ENCODE peak calls at places on chromosomes 12 and 14, in four cellular contexts. One of them, this sample, is unnamed.

GRCh38 chr14:33790996-33791395 is 159.9 kb downstream of the EGLN3 start:
- DNase-seq in SK-N-SH: no peak
- DNase-seq in GM12878: peak; percentile 2
- DNase-seq in A549: no peak
- DNase-seq in this sample: no peak

GRCh38 chr12:65306603-65307501 is 28.4 kb downstream of the MSRB3 start:
- DNase-seq in SK-N-SH: peak; percentile 57
- DNase-seq in GM12878: no peak
- DNase-seq in A549: peak; percentile 25
- DNase-seq in this sample: no peak

GRCh38 chr14:57352771-57353170 is 37.6 kb upstream of the NAA30 start:
- DNase-seq in SK-N-SH: no peak
- DNase-seq in GM12878: no peak
- DNase-seq in A549: no peak
- DNase-seq in this sample: no peak

GRCh38 chr14:85313801-85314207 is 216.1 kb upstream of the FLRT2 start:
- DNase-seq in SK-N-SH: no peak
- DNase-seq in GM12878: no peak
- DNase-seq in A549: no peak
- DNase-seq in this sample: no peak

GRCh38 chr14:82345149-82345548 is 811.5 kb upstream of the SEL1L start:
- DNase-seq in SK-N-SH: no peak
- DNase-seq in GM12878: no peak
- DNase-seq in A549: no peak
- DNase-seq in this sample: no peak

GRCh38 chr12:92968201-92968813 is 39.2 kb upstream of the EEA1 start:
- DNase-seq in SK-N-SH: no peak
- DNase-seq in GM12878: no peak
- DNase-seq in A549: no peak
- DNase-seq in this sample: no peak

GRCh38 chr12:89707992-89708792 is 446 bp downstream of the ATP2B1 start:
- DNase-seq in SK-N-SH: peak; percentile 56
- DNase-seq in GM12878: no peak
- DNase-seq in A549: peak; percentile 29
- DNase-seq in this sample: no peak

GRCh38 chr14:40229676-40230075 is 797.4 kb upstream of the FBXO33 start:
- DNase-seq in SK-N-SH: no peak
- DNase-seq in GM12878: no peak
- DNase-seq in A549: no peak
- DNase-seq in this sample: no peak

GRCh38 chr14:103749860-103750259 is 34.2 kb downstream of the ZFYVE21 start:
- DNase-seq in SK-N-SH: no peak
- DNase-seq in GM12878: no peak
- DNase-seq in A549: no peak
- DNase-seq in this sample: no peak

GRCh38 chr14:70904376-70904775 is 2.9 kb upstream of the PCNX1 start:
- DNase-seq in SK-N-SH: no peak
- DNase-seq in GM12878: no peak
- DNase-seq in A549: no peak
- DNase-seq in this sample: no peak

GRCh38 chr12:13203028-13203922 is 6.7 kb downstream of the EMP1 start:
- DNase-seq in SK-N-SH: peak; percentile 25
- DNase-seq in GM12878: no peak
- DNase-seq in A549: no peak
- DNase-seq in this sample: no peak

GRCh38 chr12:50119387-50119786 is 7.4 kb downstream of the COX14 start:
- DNase-seq in SK-N-SH: no peak
- DNase-seq in GM12878: no peak
- DNase-seq in A549: no peak
- DNase-seq in this sample: no peak

GRCh38 chr12:28780096-28780495 is 369.0 kb upstream of the FAR2 start:
- DNase-seq in SK-N-SH: no peak
- DNase-seq in GM12878: no peak
- DNase-seq in A549: peak; percentile 38
- DNase-seq in this sample: no peak

GRCh38 chr14:93533864-93534263 is 103.1 kb downstream of the UNC79 start:
- DNase-seq in SK-N-SH: no peak
- DNase-seq in GM12878: peak; percentile 47
- DNase-seq in A549: no peak
- DNase-seq in this sample: peak; percentile 8

GRCh38 chr12:70948236-70948975 is 27.9 kb upstream of the PTPRR start:
- DNase-seq in SK-N-SH: no peak
- DNase-seq in GM12878: no peak
- DNase-seq in A549: no peak
- DNase-seq in this sample: no peak

GRCh38 chr12:3190101-3190500 is 112.9 kb downstream of the TSPAN9 start:
- DNase-seq in SK-N-SH: peak; percentile 62
- DNase-seq in GM12878: no peak
- DNase-seq in A549: no peak
- DNase-seq in this sample: no peak

GRCh38 chr12:63994704-63995103 is 150.2 kb downstream of the SRGAP1 start:
- DNase-seq in SK-N-SH: peak; percentile 47
- DNase-seq in GM12878: no peak
- DNase-seq in A549: no peak
- DNase-seq in this sample: no peak

GRCh38 chr14:69713127-69713800 is 53.7 kb upstream of the SRSF5 start:
- DNase-seq in SK-N-SH: no peak
- DNase-seq in GM12878: no peak
- DNase-seq in A549: no peak
- DNase-seq in this sample: no peak

GRCh38 chr12:12376636-12377448 is 20.0 kb downstream of the BORCS5 start:
- DNase-seq in SK-N-SH: peak; percentile 66
- DNase-seq in GM12878: peak; percentile 55
- DNase-seq in A549: peak; percentile 75
- DNase-seq in this sample: peak; percentile 40

GRCh38 chr12:71771069-71771468 is 16.4 kb downstream of the RAB21 start:
- DNase-seq in SK-N-SH: no peak
- DNase-seq in GM12878: no peak
- DNase-seq in A549: no peak
- DNase-seq in this sample: no peak

GRCh38 chr12:119334459-119335170 is at the start of gene CCDC60:
- DNase-seq in SK-N-SH: no peak
- DNase-seq in GM12878: no peak
- DNase-seq in A549: no peak
- DNase-seq in this sample: no peak

GRCh38 chr12:131138638-131139362 is 185.1 kb downstream of the ADGRD1 start:
- DNase-seq in SK-N-SH: no peak
- DNase-seq in GM12878: no peak
- DNase-seq in A549: no peak
- DNase-seq in this sample: no peak

GRCh38 chr14:31961881-31962280 is 115.2 kb upstream of the ARHGAP5 start:
- DNase-seq in SK-N-SH: no peak
- DNase-seq in GM12878: no peak
- DNase-seq in A549: no peak
- DNase-seq in this sample: no peak

GRCh38 chr14:31208546-31209424 is 1.2 kb upstream of the HECTD1 start:
- DNase-seq in SK-N-SH: no peak
- DNase-seq in GM12878: no peak
- DNase-seq in A549: no peak
- DNase-seq in this sample: no peak

GRCh38 chr12:124763594-124763979 is 100.1 kb downstream of the SCARB1 start:
- DNase-seq in SK-N-SH: no peak
- DNase-seq in GM12878: no peak
- DNase-seq in A549: no peak
- DNase-seq in this sample: no peak

DNA sequence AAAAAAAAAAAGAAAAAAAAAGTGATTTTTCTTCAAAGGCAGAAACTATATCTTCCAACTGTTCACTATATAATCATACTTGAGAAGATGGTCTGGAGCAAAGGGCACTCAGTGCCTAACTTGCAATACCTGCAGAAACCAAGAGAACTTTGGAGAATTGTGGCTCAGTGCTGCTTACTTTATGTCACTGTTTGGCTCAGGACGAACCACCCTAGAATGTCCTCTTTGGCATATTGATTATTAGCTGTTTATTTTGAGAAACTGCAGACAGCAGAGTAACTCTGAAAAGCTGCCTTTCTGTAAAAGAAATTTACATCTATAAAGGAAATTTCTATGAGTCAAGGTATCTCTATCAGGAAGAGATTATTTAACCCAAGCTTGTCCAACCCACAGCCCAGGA is 100.2 kb downstream of the BBS10 start:
- DNase-seq in SK-N-SH: no peak
- DNase-seq in GM12878: no peak
- DNase-seq in A549: no peak
- DNase-seq in this sample: no peak
- TF ChIP-seq REST in SK-N-SH: no peak
- TF ChIP-seq REST in GM12878: no peak
- TF ChIP-seq REST in A549: no peak
- TF ChIP-seq REST in this sample: no peak

DNA sequence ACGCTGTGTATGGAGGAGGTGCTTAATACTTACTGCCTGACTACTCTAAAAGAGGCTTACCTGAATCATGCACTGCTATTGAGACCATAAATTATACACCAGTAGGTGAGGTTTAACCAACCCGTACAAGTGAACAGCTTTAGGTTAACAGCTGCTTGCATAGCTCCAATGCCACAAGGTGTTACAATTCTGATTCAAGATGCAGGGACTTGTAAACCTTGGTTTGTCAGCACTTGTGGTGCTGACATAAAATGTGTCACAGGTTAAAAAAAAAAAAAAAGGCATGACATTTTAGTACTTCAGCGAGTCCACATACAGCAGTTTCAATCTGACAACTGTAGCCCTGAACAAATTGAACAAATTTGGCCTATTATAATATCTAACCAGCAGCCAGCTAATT is 44.5 kb downstream of the TCHP start:
- DNase-seq in SK-N-SH: no peak
- DNase-seq in GM12878: no peak
- DNase-seq in A549: no peak
- DNase-seq in this sample: no peak
- H3K27ac ChIP-seq in SK-N-SH: no peak overlapping the region
- H3K27ac ChIP-seq in GM12878: no peak overlapping the region
- H3K27ac ChIP-seq in A549: no peak overlapping the region
- H3K27ac ChIP-seq in this sample: no peak overlapping the region

GRCh38 chr12:22334696-22335290 is at the start of gene ST8SIA1:
- DNase-seq in SK-N-SH: peak; percentile 73
- DNase-seq in GM12878: no peak
- DNase-seq in A549: peak; percentile 36
- DNase-seq in this sample: no peak
- TF ChIP-seq REST in SK-N-SH: no peak
- TF ChIP-seq REST in GM12878: no peak
- TF ChIP-seq REST in A549: no peak
- TF ChIP-seq REST in this sample: no peak

DNA sequence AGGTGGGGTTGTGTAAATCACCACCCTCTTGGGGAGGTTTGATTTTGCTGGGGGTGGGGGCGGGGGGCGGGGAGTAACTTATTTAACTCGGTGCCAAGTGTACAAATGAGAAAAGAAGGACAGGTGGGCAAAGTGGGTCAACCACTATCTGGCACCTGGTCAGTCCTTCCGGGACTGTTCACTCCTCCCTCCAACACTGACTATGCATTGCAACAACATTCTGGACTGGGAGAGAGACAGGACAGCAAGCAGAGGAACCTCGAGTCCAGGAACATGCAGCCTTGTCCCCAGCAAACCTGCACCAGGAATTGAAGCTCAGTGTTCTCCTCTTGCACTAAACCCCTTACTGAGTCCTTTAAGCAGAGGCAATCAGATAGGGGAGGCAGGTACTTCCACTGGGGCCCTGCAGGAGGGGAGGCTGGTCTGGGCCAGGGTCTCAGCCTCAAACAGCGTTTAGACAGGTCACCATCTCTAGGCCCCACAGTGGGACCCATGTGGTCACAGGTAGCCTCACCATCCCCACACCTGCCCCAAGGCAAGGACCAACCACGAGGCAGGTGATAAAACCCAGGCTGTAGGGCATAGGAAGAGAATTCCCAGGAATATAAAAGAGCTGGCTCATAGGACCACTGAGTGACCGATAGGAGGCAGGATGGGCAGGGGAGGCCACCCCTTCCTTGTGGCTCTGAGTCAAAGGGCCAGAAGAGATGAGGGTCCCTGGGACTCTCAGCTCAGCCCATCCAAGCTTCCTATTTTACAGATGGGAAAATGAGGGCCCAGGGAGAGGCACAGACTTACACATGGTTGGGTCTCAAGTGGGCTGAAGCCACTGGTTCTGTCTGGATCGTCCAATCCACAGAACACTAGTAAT is 9.8 kb downstream of the CCDC85C start:
- DNase-seq in SK-N-SH: no peak
- DNase-seq in GM12878: no peak
- DNase-seq in A549: no peak
- DNase-seq in this sample: no peak
- H3K27ac ChIP-seq in SK-N-SH: no peak overlapping the region
- H3K27ac ChIP-seq in GM12878: peak overlapping the region; percentile 24
- H3K27ac ChIP-seq in A549: no peak overlapping the region
- H3K27ac ChIP-seq in this sample: no peak overlapping the region

DNA sequence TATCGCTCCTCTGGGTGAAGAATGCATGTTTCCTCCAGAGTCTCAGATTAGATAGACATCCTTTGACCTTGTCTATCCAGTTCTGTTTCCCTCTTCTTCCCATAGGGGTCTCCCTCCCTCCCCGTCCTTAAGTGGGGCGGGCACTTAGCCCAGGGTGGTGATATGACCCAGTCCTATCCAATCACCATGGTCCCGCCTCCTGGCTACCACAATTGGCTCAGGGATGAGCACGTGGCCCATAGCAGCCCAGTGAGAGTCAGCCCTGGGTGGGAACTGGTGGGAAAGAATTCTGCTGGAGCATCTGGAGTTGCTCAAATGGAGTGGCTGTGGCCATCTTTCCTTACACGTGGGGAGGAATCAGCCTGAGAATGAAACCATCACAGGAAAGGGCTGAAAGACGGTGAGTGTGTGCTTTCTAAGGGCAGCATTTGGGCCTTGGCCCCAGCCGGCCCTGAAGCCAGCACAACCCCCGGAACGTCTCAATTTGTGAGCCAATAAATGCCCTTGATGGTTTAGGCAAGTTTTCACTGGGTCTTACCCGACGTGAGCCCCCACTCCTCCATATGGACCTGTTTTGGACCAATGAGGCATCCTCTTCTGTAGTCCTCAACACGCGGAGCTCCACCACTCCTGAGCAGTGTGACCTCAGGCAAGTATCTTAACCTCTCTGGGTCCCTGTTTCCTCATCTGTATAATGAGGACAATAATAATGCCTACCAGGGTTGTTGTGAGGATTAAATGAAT is 14.3 kb upstream of the MLXIP start:
- DNase-seq in SK-N-SH: peak; percentile 92
- DNase-seq in GM12878: peak; percentile 50
- DNase-seq in A549: peak; percentile 89
- DNase-seq in this sample: peak; percentile 45
- TF ChIP-seq REST in SK-N-SH: no peak
- TF ChIP-seq REST in GM12878: no peak
- TF ChIP-seq REST in A549: no peak
- TF ChIP-seq REST in this sample: no peak

GRCh38 chr12:57868870-57869609 is 22.5 kb upstream of the CTDSP2 start:
- DNase-seq in SK-N-SH: peak; percentile 67
- DNase-seq in GM12878: no peak
- DNase-seq in A549: no peak
- DNase-seq in this sample: no peak

GRCh38 chr12:57864811-57865751 is 18.6 kb upstream of the CTDSP2 start:
- DNase-seq in SK-N-SH: no peak
- DNase-seq in GM12878: no peak
- DNase-seq in A549: peak; percentile 89
- DNase-seq in this sample: no peak

GRCh38 chr12:57866308-57867019 is 19.9 kb upstream of the CTDSP2 start:
- DNase-seq in SK-N-SH: no peak
- DNase-seq in GM12878: no peak
- DNase-seq in A549: no peak
- DNase-seq in this sample: no peak

GRCh38 chr12:57869919-57870318 is 23.4 kb upstream of the CTDSP2 start:
- DNase-seq in SK-N-SH: no peak
- DNase-seq in GM12878: no peak
- DNase-seq in A549: no peak
- DNase-seq in this sample: no peak

GRCh38 chr12:57868211-57868610 is 21.7 kb upstream of the CTDSP2 start:
- DNase-seq in SK-N-SH: no peak
- DNase-seq in GM12878: no peak
- DNase-seq in A549: no peak
- DNase-seq in this sample: no peak
- H3K27ac ChIP-seq in SK-N-SH: no peak overlapping the region
- H3K27ac ChIP-seq in GM12878: no peak overlapping the region
- H3K27ac ChIP-seq in A549: no peak overlapping the region
- H3K27ac ChIP-seq in this sample: no peak overlapping the region

This sample was measured in HL-60.